ENCODE peak calls at places on chromosomes 4 and X, in four cellular contexts. S is lung microvascular endothelial cell, E is ELF-1, W is Caki2. J is an unnamed sample.

GRCh38 chr4:14384824-14385223 is 617.5 kb upstream of the CPEB2 start:
- DNase-seq in S (no peak), E (no peak), W (no peak), J (no peak)

GRCh38 chrX:123736333-123736921 is 3.6 kb upstream of the THOC2 start:
- DNase-seq in S (no peak), E (peak), W (peak), J (no peak)

GRCh38 chrX:13327666-13328065 is 7.8 kb upstream of the ATXN3L start:
- DNase-seq in S (no peak), E (no peak), W (no peak), J (no peak)

GRCh38 chrX:81259008-81259713 is 57.3 kb downstream of the SH3BGRL start:
- DNase-seq in S (peak), E (no peak), W (no peak), J (no peak)

GRCh38 chrX:73446831-73447230 is at the start of gene CDX4:
- DNase-seq in S (no peak), E (peak), W (no peak), J (no peak)

GRCh38 chr4:67397931-67398330 is 147.4 kb downstream of the CENPC start:
- DNase-seq in S (no peak), E (no peak), W (no peak), J (no peak)

GRCh38 chrX:39874202-39874816 is 223.4 kb downstream of the BCOR start:
- DNase-seq in S (peak), E (no peak), W (no peak), J (no peak)

GRCh38 chrX:41711021-41711667 is 12.8 kb upstream of the GPR82 start:
- DNase-seq in S (no peak), E (no peak), W (no peak), J (no peak)

GRCh38 chr4:22500831-22501714 is 14.8 kb downstream of the ADGRA3 start:
- DNase-seq in S (peak), E (peak), W (peak), J (no peak)

GRCh38 chr4:7158991-7159390 is 33.3 kb upstream of the SORCS2 start:
- DNase-seq in S (no peak), E (no peak), W (no peak), J (no peak)

GRCh38 chr4:162010362-162010761 is 153.4 kb downstream of the FSTL5 start:
- DNase-seq in S (no peak), E (no peak), W (no peak), J (no peak)

GRCh38 chr4:123364906-123365305 is 31.7 kb upstream of the SPRY1 start:
- DNase-seq in S (no peak), E (no peak), W (no peak), J (no peak)

GRCh38 chr4:141636771-141637460 is 533 bp downstream of the IL15 start:
- DNase-seq in S (peak), E (no peak), W (peak), J (no peak)

GRCh38 chr4:8410641-8411271 is 29.8 kb downstream of the ACOX3 start:
- DNase-seq in S (peak), E (peak), W (peak), J (no peak)

GRCh38 chrX:101595739-101596419 is 21.9 kb downstream of the ARMCX6 start:
- DNase-seq in S (peak), E (peak), W (peak), J (no peak)

GRCh38 chrX:150478496-150479492 is 89.6 kb upstream of the MTM1 start:
- DNase-seq in S (no peak), E (no peak), W (no peak), J (no peak)

GRCh38 chrX:1477801-1478458 is 25.2 kb upstream of the ASMTL start:
- DNase-seq in S (no peak), E (no peak), W (no peak), J (no peak)

GRCh38 chr4:122914292-122914904 is 8.0 kb downstream of the NUDT6 start:
- DNase-seq in S (peak), E (no peak), W (peak), J (no peak)

GRCh38 chr4:946103-946450 is 13.8 kb downstream of the TMEM175 start:
- DNase-seq in S (no peak), E (no peak), W (no peak), J (no peak)

GRCh38 chrX:13254076-13254785 is 65.6 kb downstream of the ATXN3L start:
- DNase-seq in S (peak), E (peak), W (no peak), J (no peak)

GRCh38 chrX:40733691-40734090 is 1.7 kb downstream of the MED14 start:
- DNase-seq in S (no peak), E (no peak), W (no peak), J (no peak)

GRCh38 chrX:13087322-13088154 is 43.1 kb upstream of the FAM9C start:
- DNase-seq in S (peak), E (no peak), W (peak), J (no peak)

GRCh38 chr4:174058846-174059245 is 224.6 kb downstream of the FBXO8 start:
- DNase-seq in S (no peak), E (no peak), W (no peak), J (no peak)

GRCh38 chr4:112184438-112184837 is 39.2 kb downstream of the FAM241A start:
- DNase-seq in S (no peak), E (no peak), W (no peak), J (no peak)

J was measured in cerebellar nuclear complex.